ENCODE peak calls at places on chromosomes 4 and X, in eight cellular contexts. Y is cardiac muscle cell, J is uterus, Z is mammary epithelial cell, V is SK-N-MC, E is heart right ventricle, P is A549, W is foreskin fibroblast. A is an unnamed sample.

GRCh38 chr4:121140712-121141111 is 23.4 kb downstream of the TNIP3 start:
- DNase-seq in Z (no peak), P (no peak), E (no peak), V (no peak), W (peak), Y (peak), J (no peak), A (no peak)

GRCh38 chr4:55721651-55722050 is 85.6 kb upstream of the NMU start:
- DNase-seq in W (no peak), P (no peak), J (no peak), E (no peak), Y (no peak), V (no peak), Z (no peak), A (no peak)

GRCh38 chr4:185774815-185775684 is 36.9 kb downstream of the SORBS2 start:
- DNase-seq in V (no peak), E (no peak), J (no peak), P (no peak), W (peak), Z (no peak), Y (peak), A (no peak)

GRCh38 chr4:82217986-82218715 is 155.6 kb downstream of the HNRNPD start:
- DNase-seq in W (peak), Z (no peak), V (no peak), E (no peak), P (no peak), J (no peak), Y (peak), A (no peak)

GRCh38 chr4:83489711-83490326 is 4.9 kb upstream of the ABRAXAS1 start:
- DNase-seq in J (no peak), V (no peak), W (no peak), E (no peak), Z (no peak), P (no peak), Y (no peak), A (no peak)

GRCh38 chrX:39167791-39168190 is 366.5 kb downstream of the MID1IP1 start:
- DNase-seq in J (no peak), V (no peak), P (no peak), E (no peak), Y (no peak), Z (no peak), W (no peak), A (no peak)

GRCh38 chrX:12309040-12309732 is 170.9 kb downstream of the FRMPD4 start:
- DNase-seq in V (no peak), P (no peak), Y (no peak), E (no peak), J (no peak), Z (no peak), W (no peak), A (no peak)

GRCh38 chrX:3815896-3816664 is 102.6 kb upstream of the PRKX start:
- DNase-seq in Y (peak), W (peak), Z (peak), E (peak), P (peak), J (peak), V (no peak), A (no peak)

GRCh38 chrX:21479695-21480280 is 105.6 kb downstream of the CNKSR2 start:
- DNase-seq in V (peak), Y (peak), J (no peak), P (peak), W (peak), Z (peak), E (no peak), A (peak)

GRCh38 chr4:165394275-165394674 is 15.5 kb downstream of the CPE start:
- DNase-seq in Y (peak), J (no peak), Z (peak), W (no peak), V (no peak), P (no peak), E (no peak), A (no peak)

GRCh38 chrX:125826080-125826479 is 340.0 kb downstream of the DCAF12L2 start:
- DNase-seq in Y (no peak), W (no peak), Z (no peak), E (no peak), P (no peak), J (no peak), V (no peak), A (no peak)

GRCh38 chr4:6959261-6959660 is 49.6 kb downstream of the TBC1D14 start:
- DNase-seq in P (no peak), V (no peak), W (no peak), E (no peak), Y (no peak), J (no peak), Z (no peak), A (no peak)

GRCh38 chr4:76896731-76897521 is 1.0 kb downstream of the SOWAHB start:
- DNase-seq in W (peak), Z (peak), J (no peak), V (no peak), P (peak), E (peak), Y (peak), A (no peak)
- H3K4me3 ChIP-seq in W (peak), Z (peak), J (peak), V (peak), P (peak), E (peak), Y (peak), A (peak)

DNA sequence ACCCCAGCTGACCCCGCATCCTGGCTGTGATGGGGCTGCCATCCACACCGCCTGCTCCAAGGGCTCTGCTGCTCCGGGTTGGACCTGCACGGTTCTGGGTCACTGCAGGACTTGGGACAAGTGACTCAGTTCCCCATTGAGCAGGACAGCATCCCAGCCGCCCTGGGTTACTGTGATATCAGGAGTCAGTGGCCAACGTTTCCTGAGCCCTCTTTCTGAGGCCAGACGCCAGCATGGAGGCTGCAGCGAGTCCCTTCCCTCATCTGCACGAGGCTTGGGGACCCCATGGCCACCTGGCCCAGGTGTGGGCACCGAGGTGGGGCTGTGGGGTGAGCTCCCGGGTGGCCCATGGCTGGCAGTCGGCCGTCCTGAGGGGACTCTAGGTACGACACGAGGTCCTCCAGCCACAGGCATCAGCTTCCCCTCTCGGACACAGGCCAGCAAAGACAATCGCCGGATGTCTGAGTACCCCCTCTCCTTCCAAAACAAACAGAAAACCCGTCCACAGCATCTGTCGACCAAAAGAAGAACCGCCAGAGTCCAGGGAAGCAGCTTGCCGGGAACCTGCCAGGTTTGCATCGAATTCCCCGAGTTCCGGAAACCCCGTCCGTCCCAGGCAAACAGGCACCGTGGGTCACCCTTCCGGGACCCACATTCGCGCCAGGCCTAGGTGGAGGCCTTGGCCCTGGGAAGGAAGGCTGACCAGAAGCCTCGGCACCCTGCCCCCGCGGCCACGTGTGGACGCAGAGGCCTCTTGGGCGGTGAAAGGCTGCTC is 136.1 kb downstream of the FAM53A start:
- DNase-seq in E (peak), W (no peak), P (no peak), J (peak), V (no peak), Y (peak), Z (no peak), A (no peak)
- H3K4me3 ChIP-seq in E (peak), W (no peak), P (no peak), J (no peak), V (no peak), Y (no peak), Z (no peak), A (no peak)

GRCh38 chr4:69786547-69786946 is 26.1 kb upstream of the SULT1B1 start:
- DNase-seq in J (no peak), P (no peak), W (no peak), E (no peak), Y (no peak), V (no peak), Z (no peak), A (no peak)
- H3K4me3 ChIP-seq in J (no peak), P (no peak), W (no peak), E (no peak), Y (no peak), V (no peak), Z (no peak), A (no peak)

GRCh38 chr4:89303989-89304388 is 3.6 kb downstream of the GPRIN3 start:
- DNase-seq in W (no peak), Z (no peak), P (no peak), Y (no peak), V (no peak), E (no peak), J (no peak), A (no peak)
- H3K4me3 ChIP-seq in W (no peak), Z (no peak), P (peak), Y (no peak), V (no peak), E (no peak), J (no peak), A (no peak)

GRCh38 chr4:1721003-1721665 is at the start of the genes TACC3 and TMEM129:
- DNase-seq in J (peak), W (peak), V (peak), E (peak), P (peak), Y (peak), Z (peak), A (peak)

GRCh38 chr4:1721666-1722550 is 587 bp downstream of the TACC3 start:
- DNase-seq in W (no peak), J (no peak), E (peak), Y (no peak), P (no peak), Z (no peak), V (no peak), A (no peak)

GRCh38 chr4:1725521-1725920 is 4.2 kb downstream of the TACC3 start:
- DNase-seq in W (no peak), J (no peak), Z (no peak), P (no peak), E (no peak), Y (no peak), V (no peak), A (no peak)

GRCh38 chr4:1722551-1723071 is 1.3 kb downstream of the TACC3 start:
- DNase-seq in Z (no peak), W (peak), E (no peak), Y (no peak), J (no peak), P (no peak), V (no peak), A (no peak)

GRCh38 chr4:1723131-1723801 is 1.9 kb downstream of the TACC3 start:
- DNase-seq in Y (no peak), J (no peak), W (no peak), E (no peak), Z (no peak), P (no peak), V (no peak), A (no peak)
- H3K4me3 ChIP-seq in Y (no peak), J (no peak), W (peak), E (peak), Z (no peak), P (peak), V (peak), A (no peak)

GRCh38 chr4:385934-386707 is 48.5 kb downstream of the ZNF141 start:
- DNase-seq in P (no peak), V (no peak), E (no peak), Y (no peak), J (no peak), Z (no peak), W (no peak), A (peak)
- H3K4me3 ChIP-seq in P (no peak), V (no peak), E (no peak), Y (no peak), J (no peak), Z (no peak), W (no peak), A (peak)

GRCh38 chrX:98380556-98380955 is 1496.8 kb downstream of the RPA4 start:
- DNase-seq in Z (no peak), J (no peak), W (no peak), P (no peak), Y (no peak), E (no peak), V (no peak), A (no peak)
- H3K4me3 ChIP-seq in Z (no peak), J (no peak), W (no peak), P (no peak), Y (no peak), E (no peak), V (no peak), A (no peak)